ENCODE peak calls at places on chromosomes 4 and X, in six cellular contexts. O, Y, D, H, Z and C are unnamed samples.

GRCh38 chrX:40460926-40461325 is 119.8 kb upstream of the ATP6AP2 start:
- DNase-seq in D (no peak), O (no peak), Z (no peak), Y (no peak), H (no peak), C (no peak)

GRCh38 chrX:21989415-21989814 is 42.7 kb upstream of the PHEX start:
- DNase-seq in H (no peak), D (no peak), Z (no peak), Y (no peak), O (no peak), C (peak; percentile 8)

GRCh38 chrX:118420462-118420861 is 74.6 kb downstream of the WDR44 start:
- DNase-seq in D (no peak), Z (no peak), Y (no peak), H (no peak), O (peak; percentile 5), C (peak; percentile 0)

GRCh38 chr4:8910100-8910821 is 38.6 kb upstream of the HMX1 start:
- DNase-seq in Y (no peak), Z (no peak), H (no peak), O (no peak), D (peak; percentile 6), C (no peak)

GRCh38 chr4:124449881-124450280 is 262.7 kb downstream of the ANKRD50 start:
- DNase-seq in Z (no peak), Y (no peak), D (no peak), H (no peak), O (no peak), C (no peak)

GRCh38 chr4:52545099-52546069 is 113.7 kb downstream of the USP46 start:
- DNase-seq in H (peak; percentile 49), Z (peak; percentile 48), O (peak; percentile 60), D (peak; percentile 42), Y (peak; percentile 86), C (peak; percentile 74)

GRCh38 chr4:177375372-177375771 is 65.7 kb downstream of the NEIL3 start:
- DNase-seq in Y (no peak), O (no peak), Z (no peak), H (no peak), D (no peak), C (no peak)

GRCh38 chr4:53189011-53189410 is 176.8 kb downstream of the SCFD2 start:
- DNase-seq in Z (no peak), H (no peak), D (no peak), O (no peak), Y (no peak), C (no peak)

GRCh38 chr4:76607266-76607799 is 172.3 kb downstream of the SHROOM3 start:
- DNase-seq in D (peak; percentile 18), Y (no peak), H (no peak), Z (no peak), O (no peak), C (no peak)

GRCh38 chr4:13888112-13888511 is 260.6 kb upstream of the BOD1L1 start:
- DNase-seq in H (no peak), Z (no peak), O (no peak), D (no peak), Y (no peak), C (no peak)

GRCh38 chrX:93695981-93696380 is 22.0 kb downstream of the FAM133A start:
- DNase-seq in O (no peak), Z (no peak), D (no peak), H (no peak), Y (no peak), C (no peak)

GRCh38 chr4:101699441-101700117 is 91.0 kb upstream of the BANK1 start:
- DNase-seq in D (no peak), O (no peak), Z (peak; percentile 54), H (no peak), Y (no peak), C (no peak)

GRCh38 chr4:5220028-5220427 is 168.7 kb downstream of the STK32B start:
- DNase-seq in D (no peak), Y (no peak), O (no peak), H (no peak), Z (no peak), C (peak; percentile 13)

GRCh38 chrX:156004256-156004655 is 6.8 kb downstream of the IL9R start:
- DNase-seq in Y (no peak), O (no peak), D (no peak), Z (no peak), H (no peak), C (no peak)

GRCh38 chr4:123740236-123740635 is 343.6 kb downstream of the SPRY1 start:
- DNase-seq in D (no peak), O (no peak), Z (no peak), Y (no peak), H (no peak), C (no peak)

GRCh38 chrX:120302434-120302833 is 8.8 kb downstream of the TMEM255A start:
- DNase-seq in H (no peak), D (no peak), O (no peak), Y (no peak), Z (peak; percentile 68), C (no peak)

GRCh38 chr4:147772459-147772969 is 40.6 kb downstream of the ARHGAP10 start:
- DNase-seq in Y (no peak), O (no peak), Z (no peak), H (no peak), D (no peak), C (no peak)

GRCh38 chrX:44244008-44244407 is 99.5 kb downstream of the EFHC2 start:
- DNase-seq in Z (no peak), O (no peak), H (no peak), D (no peak), Y (no peak), C (peak; percentile 8)

GRCh38 chrX:65196758-65197371 is 220.6 kb upstream of the ZC4H2 start:
- DNase-seq in Z (no peak), D (no peak), H (peak; percentile 79), O (peak; percentile 16), Y (peak; percentile 9), C (no peak)

GRCh38 chr4:78091534-78091933 is 34.4 kb downstream of the FRAS1 start:
- DNase-seq in H (no peak), Y (no peak), D (no peak), O (no peak), Z (no peak), C (no peak)

GRCh38 chrX:20681691-20682090 is 415.0 kb upstream of the RPS6KA3 start:
- DNase-seq in Z (no peak), O (no peak), H (no peak), Y (no peak), D (no peak), C (no peak)

GRCh38 chr4:183729430-183730328 is 70.6 kb downstream of the TRAPPC11 start:
- DNase-seq in O (no peak), H (peak; percentile 27), Z (no peak), D (no peak), Y (peak; percentile 24), C (no peak)

GRCh38 chrX:109440475-109440874 is 41.4 kb downstream of the GUCY2F start:
- DNase-seq in O (no peak), D (no peak), H (no peak), Z (no peak), Y (no peak), C (no peak)

GRCh38 chrX:103941201-103941975 is 21.0 kb upstream of the TMSB15B start:
- DNase-seq in H (no peak), O (no peak), Z (no peak), D (no peak), Y (no peak), C (peak; percentile 58)

GRCh38 chr4:89737888-89738287 is 99.1 kb downstream of the SNCA start:
- DNase-seq in O (no peak), Z (no peak), D (no peak), Y (no peak), H (no peak), C (no peak)

GRCh38 chrX:45851434-45851991 is 650.8 kb upstream of the DIPK2B start:
- DNase-seq in Y (no peak), Z (no peak), H (no peak), O (peak; percentile 13), D (no peak), C (no peak)

GRCh38 chrX:39150621-39151020 is 349.4 kb downstream of the MID1IP1 start:
- DNase-seq in D (no peak), O (no peak), Y (no peak), H (no peak), Z (no peak), C (no peak)

GRCh38 chr4:143390764-143391163 is 54.1 kb downstream of the GAB1 start:
- DNase-seq in Y (no peak), D (no peak), Z (no peak), H (peak; percentile 10), O (no peak), C (no peak)

GRCh38 chr4:7067523-7068278 is at the start of gene GRPEL1:
- DNase-seq in D (peak; percentile 91), Y (peak; percentile 100), O (peak; percentile 99), H (peak; percentile 99), Z (peak; percentile 100), C (peak; percentile 100)
- TF ChIP-seq POLR2A in D (peak; percentile 97), Y (peak; percentile 99), O (peak; percentile 95), H (peak; percentile 99), Z (peak; percentile 97), C (peak; percentile 97)

GRCh38 chr4:114729339-114729738 is 130.7 kb downstream of the UGT8 start:
- DNase-seq in Y (no peak), Z (no peak), O (no peak), D (no peak), H (no peak), C (no peak)

DNA sequence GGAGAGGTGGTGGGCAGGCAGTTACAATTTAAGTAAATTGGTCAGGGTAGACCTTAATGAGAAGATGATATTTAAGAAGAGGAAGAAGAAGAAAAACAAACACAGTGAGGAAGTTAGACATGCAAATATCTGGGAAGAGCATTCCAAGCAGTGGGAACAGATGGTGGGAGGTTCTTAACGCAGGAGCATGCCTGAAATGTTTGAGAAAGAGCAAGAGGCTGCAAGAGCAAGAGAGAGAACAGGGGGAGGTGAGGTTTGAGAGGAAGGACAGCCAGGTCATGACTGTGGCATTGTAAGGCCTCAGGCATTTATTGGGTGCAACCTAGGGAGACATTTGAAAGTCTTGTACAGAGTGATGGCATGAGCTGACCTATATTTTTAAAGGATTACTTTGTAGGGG is 136.0 kb downstream of the UGT8 start:
- DNase-seq in D (no peak), H (no peak), Z (no peak), Y (no peak), O (no peak), C (no peak)
- TF ChIP-seq POLR2A in D (no peak), H (no peak), Z (no peak), Y (no peak), O (no peak), C (no peak)

DNA sequence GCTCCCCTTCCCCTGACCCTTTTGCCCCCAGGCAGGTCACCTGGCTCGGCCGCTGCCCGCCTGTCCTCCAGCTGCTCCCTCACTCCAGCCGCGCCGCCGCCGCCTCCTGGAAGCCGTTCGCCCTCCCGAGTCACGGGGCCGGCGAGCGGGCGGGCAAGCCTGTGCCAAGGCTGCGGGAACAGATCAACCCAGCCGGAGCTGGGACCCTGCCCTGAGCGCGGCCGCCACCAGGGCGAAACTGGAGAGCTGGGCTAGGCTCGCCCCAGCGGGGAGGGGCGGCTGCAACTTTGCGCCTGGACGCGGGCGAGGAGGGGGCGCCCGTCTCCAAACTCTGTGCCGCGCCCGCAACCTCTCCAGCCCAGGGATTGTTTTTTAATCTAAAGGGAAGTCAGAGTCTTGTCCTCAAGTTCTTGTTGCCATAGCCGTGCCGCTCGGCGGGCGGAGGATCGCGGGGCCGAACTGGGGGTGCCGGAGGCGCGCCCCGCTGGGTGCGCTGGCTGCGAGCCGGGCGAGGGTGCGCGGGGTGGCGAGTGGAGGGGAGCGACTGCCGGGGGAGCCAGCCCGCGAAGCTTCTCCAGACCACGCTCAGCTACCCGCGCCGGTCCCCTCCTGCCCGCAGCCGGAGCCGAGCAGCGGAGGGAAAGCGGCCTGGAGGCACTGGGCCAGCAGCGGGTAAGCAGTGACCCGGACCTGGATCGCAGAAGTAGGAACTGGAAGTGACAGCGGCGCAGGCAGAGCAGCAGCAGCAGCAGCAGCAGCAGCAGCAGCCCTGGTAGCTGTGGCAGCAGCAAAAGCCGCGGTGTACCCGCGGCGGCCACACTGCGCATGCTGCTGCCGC is 13.4 kb downstream of the ARHGEF6 start:
- DNase-seq in Y (peak; percentile 71), D (peak; percentile 35), H (peak; percentile 1), Z (peak; percentile 53), O (peak; percentile 40), C (peak; percentile 78)
- TF ChIP-seq POLR2A in Y (peak; percentile 18), D (no peak), H (no peak), Z (no peak), O (no peak), C (peak; percentile 51)

GRCh38 chrX:100731441-100732281 is at the start of gene SYTL4:
- DNase-seq in Z (no peak), Y (peak; percentile 20), H (no peak), O (peak; percentile 22), D (peak; percentile 12), C (peak; percentile 70)
- TF ChIP-seq POLR2A in Z (peak; percentile 6), Y (no peak), H (no peak), O (no peak), D (no peak), C (peak; percentile 45)